ENCODE peak calls at places on chromosomes 16 and 17, in five cellular contexts. K is aorta, H is skeletal muscle cell, B is prostate gland, G is psoas muscle. M is an unnamed sample.

GRCh38 chr17:77460514-77461046 is 319.8 kb downstream of the SEC14L1 start:
- DNase-seq in K (no peak), H (no peak), B (no peak), G (peak), M (no peak)

GRCh38 chr17:18371455-18371854 is 6.1 kb upstream of the EVPLL start:
- DNase-seq in K (no peak), H (no peak), B (no peak), G (no peak), M (no peak)

GRCh38 chr16:71956500-71956899 is 43.7 kb downstream of the PKD1L3 start:
- DNase-seq in K (no peak), H (no peak), B (no peak), G (no peak), M (no peak)

GRCh38 chr17:40615295-40615988 is 32.2 kb downstream of the SMARCE1 start:
- DNase-seq in K (no peak), H (peak), B (peak), G (peak), M (peak)

GRCh38 chr16:17082126-17082882 is 388.5 kb downstream of the XYLT1 start:
- DNase-seq in K (no peak), H (no peak), B (no peak), G (no peak), M (peak)

GRCh38 chr17:28598389-28598788 is 436 bp downstream of the SPAG5 start:
- DNase-seq in K (no peak), H (no peak), B (no peak), G (no peak), M (no peak)

GRCh38 chr17:44444735-44445105 is 55.3 kb upstream of the ITGA2B start:
- DNase-seq in K (no peak), H (peak), B (no peak), G (no peak), M (no peak)

GRCh38 chr17:42329025-42329976 is 41.0 kb downstream of the STAT5A start:
- DNase-seq in K (no peak), H (no peak), B (peak), G (no peak), M (peak)

GRCh38 chr16:69132424-69133252 is at the start of the genes CHTF8 and UTP4:
- DNase-seq in K (peak), H (peak), B (peak), G (peak), M (no peak)

GRCh38 chr16:79013004-79013403 is 587.5 kb downstream of the MAF start:
- DNase-seq in K (no peak), H (no peak), B (no peak), G (no peak), M (no peak)

GRCh38 chr16:8173111-8173644 is 417.1 kb downstream of the TMEM114 start:
- DNase-seq in K (peak), H (peak), B (peak), G (peak), M (peak)

GRCh38 chr17:38452719-38453118 is 24.5 kb downstream of the ARHGAP23 start:
- DNase-seq in K (no peak), H (no peak), B (no peak), G (no peak), M (no peak)

GRCh38 chr17:38451030-38451839 is 23.0 kb downstream of the ARHGAP23 start:
- DNase-seq in K (peak), H (no peak), B (no peak), G (no peak), M (peak)

GRCh38 chr17:38449364-38449763 is 21.1 kb downstream of the ARHGAP23 start:
- DNase-seq in K (no peak), H (no peak), B (peak), G (no peak), M (no peak)

GRCh38 chr17:38451840-38452529 is 23.7 kb downstream of the ARHGAP23 start:
- DNase-seq in K (no peak), H (peak), B (no peak), G (no peak), M (peak)

DNA sequence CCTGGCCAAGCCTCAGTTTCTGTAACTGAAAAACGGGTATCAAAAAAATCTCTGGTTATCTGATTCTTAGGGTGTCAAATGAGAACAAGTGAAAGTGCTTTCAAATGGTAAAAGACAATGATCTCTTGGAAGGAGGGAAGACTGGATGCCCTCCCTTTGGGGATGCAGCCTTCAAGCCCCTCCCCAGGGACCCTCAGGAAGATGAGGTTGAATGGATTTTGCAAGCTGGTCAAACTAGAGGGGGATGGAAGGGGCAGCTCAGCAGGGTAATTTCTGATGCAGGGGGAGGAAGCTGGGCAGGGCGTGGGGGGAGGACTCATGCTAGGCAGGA is 22.4 kb downstream of the ARHGAP23 start:
- DNase-seq in K (no peak), H (no peak), B (no peak), G (no peak), M (no peak)
- H3K4me3 ChIP-seq in K (no peak), H (peak), B (no peak), G (no peak), M (no peak)

DNA sequence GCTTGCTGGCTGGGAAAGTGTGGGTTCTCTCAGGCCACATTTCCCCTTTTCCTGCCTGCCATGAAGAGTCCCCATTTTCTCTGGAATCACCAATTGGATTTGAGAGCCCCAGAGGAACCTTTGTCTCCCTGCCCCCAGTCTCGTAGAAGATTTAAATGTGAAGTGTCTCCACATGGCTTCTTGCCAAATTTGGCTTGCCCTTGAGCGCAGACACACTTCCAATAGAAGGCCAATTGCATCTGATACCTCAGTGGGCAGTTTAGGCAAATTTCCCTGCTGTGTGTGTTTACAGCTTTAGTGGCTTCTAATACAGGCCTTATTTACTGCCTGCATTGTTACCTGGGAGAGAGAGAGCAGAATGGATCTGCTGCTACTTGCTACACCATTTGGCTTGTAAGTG is 29.7 kb downstream of the CDK5R1 start:
- DNase-seq in K (no peak), H (no peak), B (no peak), G (no peak), M (no peak)
- H3K4me3 ChIP-seq in K (no peak), H (no peak), B (no peak), G (no peak), M (no peak)

DNA sequence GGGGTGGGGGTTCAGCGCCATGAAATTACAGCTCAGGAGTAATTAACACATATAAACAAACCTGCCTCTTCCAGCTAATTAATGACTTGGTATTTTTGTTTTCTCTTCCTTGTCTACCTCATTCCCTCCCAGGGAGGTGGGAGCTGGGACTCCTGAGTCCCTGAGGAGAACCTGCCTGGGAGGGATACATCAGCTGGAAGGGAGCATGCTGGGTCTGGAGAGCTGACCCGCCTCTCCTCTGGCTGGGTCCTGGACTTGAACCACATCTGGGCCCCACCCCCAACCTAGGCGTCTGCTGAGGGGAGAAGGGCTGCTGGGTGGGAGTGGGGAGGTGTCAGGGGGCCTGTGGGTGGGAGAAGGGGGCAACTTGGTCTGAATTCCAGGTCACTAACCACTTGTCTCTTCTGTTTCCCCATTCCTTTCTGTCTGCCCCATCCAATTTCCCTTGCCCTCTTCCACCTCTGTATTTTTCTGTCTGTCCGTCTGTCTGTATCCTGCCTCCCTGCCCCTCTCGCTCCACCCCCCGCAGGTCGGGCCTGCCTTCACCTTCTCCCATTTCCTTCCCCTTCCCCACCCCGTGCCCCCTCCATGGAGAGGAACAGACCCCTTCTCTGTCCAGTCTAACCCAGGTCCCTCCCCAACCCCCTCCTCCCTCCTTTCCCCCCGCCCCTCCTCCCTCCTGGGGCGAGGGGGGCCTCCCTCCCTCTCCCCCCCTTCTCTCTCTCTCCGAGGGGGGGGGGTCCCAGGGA is at the start of gene NLGN2:
- DNase-seq in K (no peak), H (no peak), B (no peak), G (no peak), M (no peak)
- H3K4me3 ChIP-seq in K (no peak), H (peak), B (no peak), G (no peak), M (no peak)

GRCh38 chr17:63487014-63487339 is 10.1 kb downstream of the ACE start:
- DNase-seq in K (no peak), H (no peak), B (no peak), G (no peak), M (no peak)

GRCh38 chr17:63483655-63484575 is 7.1 kb downstream of the ACE start:
- DNase-seq in K (no peak), H (no peak), B (no peak), G (no peak), M (no peak)

GRCh38 chr17:63489291-63489690 is 12.4 kb downstream of the ACE start:
- DNase-seq in K (no peak), H (no peak), B (no peak), G (no peak), M (no peak)

GRCh38 chr17:63488851-63489250 is 12.0 kb downstream of the ACE start:
- DNase-seq in K (no peak), H (no peak), B (no peak), G (no peak), M (no peak)

GRCh38 chr17:63486317-63487013 is 9.6 kb downstream of the ACE start:
- DNase-seq in K (no peak), H (no peak), B (no peak), G (no peak), M (no peak)
- H3K4me3 ChIP-seq in K (no peak), H (no peak), B (no peak), G (no peak), M (no peak)

DNA sequence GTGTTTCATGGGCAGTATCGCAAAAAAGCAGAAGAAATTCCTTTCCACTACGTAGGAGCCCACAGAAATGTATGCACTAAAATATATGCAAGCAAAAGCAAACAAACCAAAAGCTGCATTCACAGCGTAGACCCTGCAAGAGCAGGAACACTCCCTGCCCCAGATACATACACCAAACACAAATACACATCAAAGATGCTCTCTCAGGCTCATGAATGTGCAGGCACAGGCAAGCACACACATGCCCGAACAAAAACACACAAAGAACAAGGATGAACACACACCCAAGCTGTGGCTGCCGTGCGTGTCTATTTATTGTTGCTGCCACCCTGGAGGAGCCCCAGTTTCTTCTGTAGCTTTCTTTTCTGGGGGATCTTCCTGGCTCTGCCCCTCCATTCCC is 1.7 kb downstream of the NUPR1 start:
- DNase-seq in K (no peak), H (no peak), B (peak), G (no peak), M (no peak)
- H3K4me3 ChIP-seq in K (peak), H (peak), B (peak), G (peak), M (no peak)

GRCh38 chr17:66466933-66467367 is 164.5 kb downstream of the PRKCA start:
- DNase-seq in K (no peak), H (peak), B (no peak), G (no peak), M (no peak)

GRCh38 chr17:66464921-66465320 is 162.5 kb downstream of the PRKCA start:
- DNase-seq in K (no peak), H (no peak), B (no peak), G (no peak), M (no peak)

GRCh38 chr17:66467766-66468165 is 165.4 kb downstream of the PRKCA start:
- DNase-seq in K (no peak), H (no peak), B (no peak), G (no peak), M (no peak)

GRCh38 chr17:66465701-66466100 is 163.3 kb downstream of the PRKCA start:
- DNase-seq in K (no peak), H (no peak), B (no peak), G (no peak), M (no peak)

DNA sequence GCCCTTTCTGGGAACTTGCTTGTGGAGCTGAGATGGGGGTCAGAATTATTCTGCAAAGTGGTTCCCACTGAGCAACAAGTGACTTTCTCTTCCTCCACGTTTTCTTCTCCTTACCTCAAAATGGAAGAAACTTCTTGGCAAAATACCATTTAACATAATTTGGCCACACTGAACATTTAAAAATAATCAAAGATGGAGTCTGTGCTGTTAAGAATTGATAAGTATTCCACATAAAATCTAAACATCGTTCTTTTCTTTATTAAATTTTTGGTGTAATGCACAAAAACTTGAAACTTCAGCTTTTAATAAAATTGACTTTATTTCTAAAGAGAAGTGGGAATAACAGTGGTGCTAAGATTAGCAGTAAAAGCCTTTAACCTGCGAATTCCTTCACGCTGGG is 164.0 kb downstream of the PRKCA start:
- DNase-seq in K (no peak), H (no peak), B (no peak), G (no peak), M (no peak)
- H3K4me3 ChIP-seq in K (no peak), H (no peak), B (no peak), G (no peak), M (no peak)

GRCh38 chr16:54932737-54933254 is 2.1 kb downstream of the IRX5 start:
- DNase-seq in K (no peak), H (no peak), B (no peak), G (peak), M (no peak)

GRCh38 chr16:54935411-54936085 is 4.9 kb downstream of the IRX5 start:
- DNase-seq in K (no peak), H (no peak), B (no peak), G (no peak), M (no peak)

GRCh38 chr16:54933281-54934150 is 2.9 kb downstream of the IRX5 start:
- DNase-seq in K (no peak), H (no peak), B (no peak), G (peak), M (no peak)

GRCh38 chr16:54936086-54936978 is 5.7 kb downstream of the IRX5 start:
- DNase-seq in K (no peak), H (no peak), B (peak), G (peak), M (no peak)

DNA sequence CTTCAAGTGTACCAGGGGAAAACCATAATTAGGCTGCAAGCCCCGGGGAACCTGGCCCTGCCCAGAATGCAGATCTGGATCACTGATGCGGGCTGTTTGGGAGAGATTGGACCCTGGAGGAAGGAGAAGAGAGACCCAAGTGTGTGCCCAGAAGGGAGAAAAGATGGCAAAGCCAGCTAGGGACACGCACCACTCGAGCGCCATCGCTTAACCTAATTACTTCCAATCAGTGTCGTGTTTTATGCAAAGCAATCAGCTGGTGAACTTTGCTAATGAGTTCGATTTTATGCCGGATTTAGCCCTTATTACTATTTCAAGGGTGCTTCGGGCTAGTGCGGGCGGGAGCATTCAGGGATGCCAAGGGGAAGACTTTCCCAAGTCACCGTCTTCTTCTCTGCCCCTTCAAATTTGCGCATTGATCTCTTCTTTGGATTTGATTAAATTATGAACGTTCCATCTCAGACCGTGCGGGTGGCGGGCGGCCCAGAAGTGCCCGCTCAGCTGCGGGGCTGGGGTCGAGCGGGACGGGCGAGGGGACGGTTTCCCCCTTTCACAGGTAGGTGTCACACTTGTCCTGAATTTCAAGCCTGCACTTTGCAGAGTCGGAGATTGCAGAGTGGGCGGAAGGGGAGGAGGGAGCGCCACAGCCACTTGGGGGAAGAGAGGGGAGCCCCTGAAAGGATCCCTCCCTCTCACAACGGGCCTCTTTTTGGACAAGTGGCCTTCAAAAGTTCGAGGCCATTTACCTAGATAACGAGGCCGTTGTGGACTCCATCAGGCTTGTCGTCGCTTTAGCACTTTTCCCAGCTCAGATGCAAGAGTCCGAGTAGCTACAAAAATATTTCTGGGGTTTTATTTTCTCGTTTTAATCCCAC is 4.1 kb downstream of the IRX5 start:
- DNase-seq in K (no peak), H (no peak), B (peak), G (peak), M (no peak)
- H3K4me3 ChIP-seq in K (no peak), H (peak), B (peak), G (peak), M (no peak)

GRCh38 chr17:15648384-15648783 is 28.9 kb upstream of the FBXW10B start:
- DNase-seq in K (no peak), H (no peak), B (no peak), G (no peak), M (no peak)
- H3K4me3 ChIP-seq in K (no peak), H (peak), B (no peak), G (peak), M (no peak)

DNA sequence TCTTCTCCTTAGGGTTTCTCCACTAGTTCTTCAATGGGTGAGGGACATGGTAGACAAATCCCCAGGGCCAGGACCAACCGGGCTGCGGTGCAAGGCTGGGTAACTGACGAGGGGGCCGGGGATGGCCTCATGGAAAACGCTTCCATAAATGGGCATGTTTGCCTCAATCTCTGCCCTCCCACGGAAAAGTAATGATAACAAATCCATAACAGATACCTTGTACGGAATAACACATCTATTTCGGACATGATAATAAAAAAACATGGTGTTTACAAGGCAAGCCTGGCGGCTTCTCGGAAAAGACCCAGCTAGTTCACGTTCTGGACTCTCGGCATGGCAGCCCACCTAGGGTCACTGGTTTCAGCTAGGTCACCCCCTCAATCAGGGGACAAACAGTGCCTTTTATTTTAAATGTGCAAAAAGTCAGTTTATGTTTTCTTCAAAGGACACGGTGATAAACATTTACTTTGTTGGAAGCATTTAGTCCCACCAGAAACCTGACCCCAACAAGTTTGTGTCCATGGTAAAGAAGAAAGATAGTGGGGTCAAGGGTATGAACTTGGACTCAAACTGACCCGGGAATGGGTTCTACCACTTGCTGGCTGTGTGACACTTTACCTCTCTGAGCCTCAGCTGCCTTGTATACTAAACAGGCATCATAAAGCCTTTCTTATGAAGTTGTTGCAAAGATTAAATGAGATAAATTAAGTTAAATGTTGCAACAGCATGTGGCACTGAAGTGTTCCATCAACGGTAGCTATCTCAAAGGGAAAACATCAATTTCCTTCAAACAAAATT is 1.7 kb downstream of the MYH11 start:
- DNase-seq in K (peak), H (no peak), B (no peak), G (no peak), M (no peak)
- H3K4me3 ChIP-seq in K (peak), H (no peak), B (peak), G (peak), M (no peak)